ENCODE peak calls at places on chromosomes 13 and 19, in eight cellular contexts. Q is left ventricle myocardium inferior; D is CD8-positive, alpha-beta memory T cell; T is bronchial epithelial cell; I is upper lobe of right lung; Y is BJ; O is psoas muscle; A is transverse colon. L is an unnamed sample.

GRCh38 chr13:108993346-108993745 is 363.9 kb downstream of the MYO16 start:
- DNase-seq in Q (no peak), D (no peak), T (peak; percentile 69), I (no peak), Y (no peak), O (no peak), A (no peak), L (no peak)

GRCh38 chr19:55259540-55260210 is 858 bp upstream of the PPP6R1 start:
- DNase-seq in Q (no peak), D (no peak), T (no peak), I (no peak), Y (no peak), O (peak; percentile 68), A (no peak), L (no peak)

GRCh38 chr13:34567558-34567957 is 374.5 kb upstream of the NBEA start:
- DNase-seq in Q (no peak), D (no peak), T (no peak), I (no peak), Y (no peak), O (no peak), A (no peak), L (no peak)

GRCh38 chr19:50978772-50979390 is 4.8 kb downstream of the KLK7 start:
- DNase-seq in Q (no peak), D (no peak), T (peak; percentile 27), I (no peak), Y (no peak), O (no peak), A (no peak), L (no peak)

GRCh38 chr13:28568286-28568685 is 73.4 kb upstream of the FLT1 start:
- DNase-seq in Q (peak; percentile 76), D (no peak), T (no peak), I (peak; percentile 71), Y (no peak), O (peak; percentile 77), A (peak; percentile 36), L (peak; percentile 90)

GRCh38 chr13:27728271-27728670 is 64.0 kb upstream of the GSX1 start:
- DNase-seq in Q (no peak), D (no peak), T (no peak), I (no peak), Y (no peak), O (no peak), A (no peak), L (peak; percentile 4)

GRCh38 chr13:61648546-61648945 is 232.9 kb upstream of the PCDH20 start:
- DNase-seq in Q (no peak), D (no peak), T (no peak), I (no peak), Y (no peak), O (no peak), A (no peak), L (no peak)

GRCh38 chr19:53432088-53432661 is 391 bp downstream of the ZNF761 start:
- DNase-seq in Q (peak; percentile 16), D (no peak), T (peak; percentile 3), I (peak; percentile 75), Y (no peak), O (peak; percentile 63), A (peak; percentile 34), L (peak; percentile 37)

GRCh38 chr13:29129616-29130015 is 309.5 kb downstream of the MTUS2 start:
- DNase-seq in Q (no peak), D (no peak), T (no peak), I (no peak), Y (no peak), O (no peak), A (no peak), L (no peak)

GRCh38 chr19:6865849-6866248 is 21.5 kb upstream of the ADGRE1 start:
- DNase-seq in Q (no peak), D (no peak), T (no peak), I (no peak), Y (no peak), O (no peak), A (no peak), L (no peak)

GRCh38 chr19:17797397-17798201 is 2.7 kb downstream of the B3GNT3 start:
- DNase-seq in Q (no peak), D (no peak), T (peak; percentile 92), I (no peak), Y (no peak), O (no peak), A (peak; percentile 89), L (no peak)

GRCh38 chr13:24473646-24474045 is 38.9 kb downstream of the PARP4 start:
- DNase-seq in Q (no peak), D (no peak), T (no peak), I (no peak), Y (no peak), O (no peak), A (no peak), L (no peak)
- H3K36me3 ChIP-seq in Q (peaks cover 85% of the 10 kb centered on the region), D (peaks cover 45% of the 10 kb centered on the region), T (peaks cover 7% of the 10 kb centered on the region), I (peaks cover 88% of the 10 kb centered on the region), Y (peaks cover 26% of the 10 kb centered on the region), O (peaks cover 4% of the 10 kb centered on the region), A (no peaks in the 10 kb centered on the region), L (peaks cover 14% of the 10 kb centered on the region)

DNA sequence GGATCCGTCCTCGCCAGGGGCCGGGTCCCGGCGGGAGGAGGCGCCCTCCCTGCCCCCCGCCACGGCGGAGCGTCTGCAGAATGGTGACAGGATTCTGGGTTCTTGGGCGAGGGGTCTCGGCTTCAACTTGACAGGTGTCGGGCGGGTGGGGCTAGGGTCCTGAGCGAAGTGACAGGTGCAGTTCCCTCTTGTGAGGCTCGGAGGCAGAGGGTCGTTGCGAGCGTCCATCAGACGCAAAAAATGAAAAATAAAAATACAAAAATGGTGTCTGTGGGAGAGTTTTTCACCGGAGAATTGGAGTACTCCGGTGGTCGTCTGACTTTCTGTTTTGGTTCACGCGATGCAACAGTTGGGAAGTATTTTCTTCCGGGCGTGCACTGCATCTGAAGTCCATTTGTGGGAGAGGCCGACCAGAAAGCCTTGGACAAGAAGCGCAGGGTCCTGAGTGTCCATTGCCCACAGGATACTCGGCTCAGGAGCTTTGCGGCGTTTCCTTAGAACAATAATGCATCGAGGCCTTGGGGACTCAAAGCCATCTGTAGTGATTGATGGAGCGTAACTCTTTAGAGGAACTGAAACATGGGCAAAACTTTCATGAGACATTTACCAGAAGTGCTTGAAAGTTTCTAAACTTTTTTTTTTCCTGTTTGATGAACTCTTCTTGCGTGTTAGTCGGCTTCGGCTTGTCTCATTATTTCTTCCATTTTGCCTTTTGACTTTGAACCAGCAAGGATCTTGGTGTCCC is 753 bp downstream of the RB1 start:
- DNase-seq in Q (peak; percentile 36), D (no peak), T (peak; percentile 26), I (no peak), Y (no peak), O (peak; percentile 57), A (peak; percentile 57), L (peak; percentile 63)
- H3K36me3 ChIP-seq in Q (peaks cover 16% of the 10 kb centered on the region), D (no peaks in the 10 kb centered on the region), T (peaks cover 1% of the 10 kb centered on the region), I (peaks cover 15% of the 10 kb centered on the region), Y (no peaks in the 10 kb centered on the region), O (no peaks in the 10 kb centered on the region), A (no peaks in the 10 kb centered on the region), L (peaks cover 4% of the 10 kb centered on the region)

GRCh38 chr13:113309481-113309880 is 12.4 kb downstream of the LAMP1 start:
- DNase-seq in Q (no peak), D (no peak), T (no peak), I (no peak), Y (no peak), O (no peak), A (no peak), L (no peak)
- H3K36me3 ChIP-seq in Q (peaks cover 58% of the 10 kb centered on the region), D (peaks cover 36% of the 10 kb centered on the region), T (peaks cover 19% of the 10 kb centered on the region), I (peaks cover 50% of the 10 kb centered on the region), Y (peaks cover 11% of the 10 kb centered on the region), O (peaks cover 6% of the 10 kb centered on the region), A (no peaks in the 10 kb centered on the region), L (peaks cover 19% of the 10 kb centered on the region)

DNA sequence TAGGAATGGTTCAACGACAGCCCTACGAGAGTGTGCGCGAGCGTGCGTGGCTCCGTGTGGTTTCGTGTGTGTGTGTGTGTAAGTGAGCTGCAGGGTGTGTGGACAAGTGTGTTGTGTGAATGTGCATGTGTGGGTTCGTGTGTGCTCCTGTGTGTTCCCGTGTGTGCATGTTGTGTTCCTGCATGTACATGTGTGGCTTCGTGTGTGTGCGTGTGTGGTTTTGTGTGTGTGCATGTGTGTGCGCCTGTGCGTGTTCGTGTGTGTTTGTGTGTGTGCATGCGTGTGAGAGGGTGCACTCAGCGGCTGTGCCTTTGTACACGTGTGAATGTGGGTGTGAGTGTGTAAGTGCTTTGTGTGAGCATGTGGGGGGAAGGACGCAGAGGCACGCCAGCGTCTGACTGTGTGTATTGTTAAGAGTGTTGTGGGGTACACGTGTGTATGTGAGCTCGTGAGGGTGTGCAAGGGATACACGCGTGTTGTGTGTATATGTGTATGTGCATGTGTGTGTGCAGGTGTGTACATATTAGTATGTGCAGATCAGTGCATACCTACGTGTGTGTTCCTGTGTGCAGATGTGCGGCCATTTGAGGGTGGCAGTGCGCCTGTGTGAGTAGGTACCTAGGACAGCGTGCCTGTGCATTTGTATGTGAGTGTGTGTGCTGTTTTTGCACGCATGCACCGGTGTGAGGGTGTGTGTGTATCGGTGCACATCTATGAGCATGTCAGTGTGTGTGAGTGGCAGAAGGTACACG is 24.3 kb upstream of the ONECUT3 start:
- DNase-seq in Q (no peak), D (no peak), T (no peak), I (no peak), Y (no peak), O (no peak), A (no peak), L (no peak)
- H3K36me3 ChIP-seq in Q (no peaks in the 10 kb centered on the region), D (no peaks in the 10 kb centered on the region), T (no peaks in the 10 kb centered on the region), I (no peaks in the 10 kb centered on the region), Y (no peaks in the 10 kb centered on the region), O (no peaks in the 10 kb centered on the region), A (no peaks in the 10 kb centered on the region), L (no peaks in the 10 kb centered on the region)

GRCh38 chr19:39839678-39840327 is 5.8 kb upstream of the DYRK1B start:
- DNase-seq in Q (no peak), D (no peak), T (no peak), I (no peak), Y (no peak), O (no peak), A (no peak), L (no peak)
- H3K36me3 ChIP-seq in Q (peaks cover 53% of the 10 kb centered on the region), D (peaks cover 38% of the 10 kb centered on the region), T (peaks cover 25% of the 10 kb centered on the region), I (peaks cover 53% of the 10 kb centered on the region), Y (peaks cover 22% of the 10 kb centered on the region), O (peaks cover 3% of the 10 kb centered on the region), A (no peaks in the 10 kb centered on the region), L (peaks cover 35% of the 10 kb centered on the region)

GRCh38 chr19:16193466-16193865 is 4.2 kb upstream of the AP1M1 start:
- DNase-seq in Q (no peak), D (no peak), T (no peak), I (no peak), Y (no peak), O (no peak), A (no peak), L (no peak)

GRCh38 chr19:16190198-16190597 is 5.0 kb downstream of the FAM32A start:
- DNase-seq in Q (no peak), D (no peak), T (no peak), I (no peak), Y (no peak), O (no peak), A (no peak), L (no peak)

GRCh38 chr19:16188521-16188920 is 3.3 kb downstream of the FAM32A start:
- DNase-seq in Q (no peak), D (no peak), T (no peak), I (no peak), Y (no peak), O (no peak), A (no peak), L (no peak)

GRCh38 chr19:16191216-16191908 is 6.2 kb downstream of the FAM32A start:
- DNase-seq in Q (no peak), D (no peak), T (no peak), I (no peak), Y (no peak), O (no peak), A (no peak), L (no peak)

DNA sequence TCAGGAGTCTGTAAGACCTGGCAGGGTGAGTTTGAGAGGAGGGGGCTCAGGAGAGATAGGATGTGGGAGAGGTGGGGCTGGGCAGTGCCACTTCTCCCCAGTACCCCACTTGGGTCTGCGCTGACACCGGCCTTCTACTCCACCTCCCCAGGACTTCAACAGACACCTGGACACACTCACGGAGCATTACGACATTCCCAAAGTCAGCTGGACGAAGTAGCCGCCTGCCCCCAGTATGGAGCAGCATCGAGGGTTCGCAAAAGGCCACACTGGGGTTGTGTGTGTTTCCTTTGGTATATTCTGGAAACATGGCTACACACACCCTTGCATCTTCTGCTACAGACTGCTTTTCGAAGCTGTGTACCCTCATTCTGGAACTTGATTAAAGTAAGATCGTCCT is 5.5 kb downstream of the FAM32A start:
- DNase-seq in Q (no peak), D (no peak), T (no peak), I (no peak), Y (no peak), O (no peak), A (no peak), L (no peak)
- H3K36me3 ChIP-seq in Q (peaks cover 57% of the 10 kb centered on the region), D (peaks cover 32% of the 10 kb centered on the region), T (peaks cover 22% of the 10 kb centered on the region), I (peaks cover 51% of the 10 kb centered on the region), Y (peaks cover 18% of the 10 kb centered on the region), O (peaks cover 4% of the 10 kb centered on the region), A (no peaks in the 10 kb centered on the region), L (peaks cover 28% of the 10 kb centered on the region)

L was measured in cardiac muscle cell.